ENCODE peak calls at places on chromosomes 7 and 10, in five cellular contexts. One of them, this sample, is unnamed. For H3K4me1, the result is how much of the 10 kb centered on the place peaks cover.

GRCh38 chr10:23886355-23886754 is 322.6 kb upstream of the KIAA1217 start:
- DNase-seq in astrocyte: no peak
- DNase-seq in PC-9: no peak
- DNase-seq in neural progenitor cell: peak
- DNase-seq in fibroblast of lung: no peak
- DNase-seq in this sample: no peak

GRCh38 chr7:47191876-47192291 is 390.0 kb downstream of the TNS3 start:
- DNase-seq in fibroblast of lung: no peak
- DNase-seq in neural progenitor cell: no peak
- DNase-seq in PC-9: no peak
- DNase-seq in astrocyte: no peak
- DNase-seq in this sample: no peak

GRCh38 chr7:109637428-109637827 is 1067.8 kb downstream of the DNAJB9 start:
- DNase-seq in PC-9: no peak
- DNase-seq in fibroblast of lung: no peak
- DNase-seq in neural progenitor cell: no peak
- DNase-seq in astrocyte: no peak
- DNase-seq in this sample: no peak

GRCh38 chr7:108313086-108313485 is 143.2 kb downstream of the NRCAM start:
- DNase-seq in neural progenitor cell: no peak
- DNase-seq in PC-9: no peak
- DNase-seq in fibroblast of lung: no peak
- DNase-seq in astrocyte: no peak
- DNase-seq in this sample: no peak

GRCh38 chr10:59366310-59366709 is 4.0 kb upstream of the FAM13C start:
- DNase-seq in astrocyte: no peak
- DNase-seq in fibroblast of lung: no peak
- DNase-seq in neural progenitor cell: no peak
- DNase-seq in PC-9: no peak
- DNase-seq in this sample: no peak

GRCh38 chr7:108529341-108529740 is 3.4 kb upstream of the PNPLA8 start:
- DNase-seq in PC-9: peak
- DNase-seq in astrocyte: no peak
- DNase-seq in fibroblast of lung: no peak
- DNase-seq in neural progenitor cell: peak
- DNase-seq in this sample: no peak

GRCh38 chr10:58220769-58221448 is 46.8 kb downstream of the IPMK start:
- DNase-seq in neural progenitor cell: no peak
- DNase-seq in fibroblast of lung: peak
- DNase-seq in astrocyte: peak
- DNase-seq in PC-9: no peak
- DNase-seq in this sample: peak

GRCh38 chr10:51074238-51075028 is at the start of gene PRKG1:
- DNase-seq in fibroblast of lung: peak
- DNase-seq in neural progenitor cell: peak
- DNase-seq in PC-9: peak
- DNase-seq in astrocyte: peak
- DNase-seq in this sample: peak

GRCh38 chr7:148856035-148856881 is 27.8 kb downstream of the EZH2 start:
- DNase-seq in astrocyte: no peak
- DNase-seq in fibroblast of lung: no peak
- DNase-seq in PC-9: peak
- DNase-seq in neural progenitor cell: peak
- DNase-seq in this sample: peak

GRCh38 chr7:151861881-151862280 is 15.0 kb downstream of the PRKAG2 start:
- DNase-seq in astrocyte: no peak
- DNase-seq in PC-9: no peak
- DNase-seq in fibroblast of lung: no peak
- DNase-seq in neural progenitor cell: no peak
- DNase-seq in this sample: no peak

GRCh38 chr7:100773491-100773890 is 40.1 kb downstream of the ZAN start:
- DNase-seq in neural progenitor cell: no peak
- DNase-seq in astrocyte: no peak
- DNase-seq in fibroblast of lung: no peak
- DNase-seq in PC-9: no peak
- DNase-seq in this sample: no peak

GRCh38 chr7:35261476-35262285 is 7.8 kb upstream of the TBX20 start:
- DNase-seq in astrocyte: no peak
- DNase-seq in fibroblast of lung: no peak
- DNase-seq in neural progenitor cell: peak
- DNase-seq in PC-9: no peak
- DNase-seq in this sample: no peak
- TF ChIP-seq EZH2 in astrocyte: peak
- TF ChIP-seq EZH2 in fibroblast of lung: no peak
- TF ChIP-seq EZH2 in neural progenitor cell: peak
- TF ChIP-seq EZH2 in PC-9: no peak
- TF ChIP-seq EZH2 in this sample: peak

GRCh38 chr10:103451091-103451801 is 924 bp downstream of the CALHM2 start:
- DNase-seq in neural progenitor cell: no peak
- DNase-seq in PC-9: peak
- DNase-seq in astrocyte: no peak
- DNase-seq in fibroblast of lung: peak
- DNase-seq in this sample: peak
- H3K4me1 ChIP-seq in neural progenitor cell: under half
- H3K4me1 ChIP-seq in PC-9: under half
- H3K4me1 ChIP-seq in astrocyte: under half
- H3K4me1 ChIP-seq in fibroblast of lung: under half
- H3K4me1 ChIP-seq in this sample: under half

GRCh38 chr7:115008465-115009114 is 86.7 kb downstream of the MDFIC start:
- DNase-seq in fibroblast of lung: peak
- DNase-seq in astrocyte: peak
- DNase-seq in PC-9: no peak
- DNase-seq in neural progenitor cell: no peak
- DNase-seq in this sample: no peak
- H2AFZ ChIP-seq in fibroblast of lung: peak
- H2AFZ ChIP-seq in astrocyte: no peak
- H2AFZ ChIP-seq in PC-9: no peak
- H2AFZ ChIP-seq in neural progenitor cell: no peak
- H2AFZ ChIP-seq in this sample: no peak

GRCh38 chr7:155454183-155455112 is 3.5 kb upstream of the EN2 start:
- DNase-seq in astrocyte: no peak
- DNase-seq in neural progenitor cell: peak
- DNase-seq in PC-9: no peak
- DNase-seq in fibroblast of lung: no peak
- DNase-seq in this sample: no peak

GRCh38 chr7:155455132-155455693 is 2.7 kb upstream of the EN2 start:
- DNase-seq in astrocyte: no peak
- DNase-seq in neural progenitor cell: no peak
- DNase-seq in fibroblast of lung: no peak
- DNase-seq in PC-9: no peak
- DNase-seq in this sample: no peak

GRCh38 chr7:155456517-155456771 is 1.5 kb upstream of the EN2 start:
- DNase-seq in astrocyte: no peak
- DNase-seq in PC-9: no peak
- DNase-seq in neural progenitor cell: no peak
- DNase-seq in fibroblast of lung: no peak
- DNase-seq in this sample: no peak

GRCh38 chr7:155456772-155457543 is 971 bp upstream of the EN2 start:
- DNase-seq in fibroblast of lung: peak
- DNase-seq in PC-9: no peak
- DNase-seq in astrocyte: peak
- DNase-seq in neural progenitor cell: peak
- DNase-seq in this sample: peak

GRCh38 chr7:155455776-155456516 is 2.0 kb upstream of the EN2 start:
- DNase-seq in astrocyte: no peak
- DNase-seq in PC-9: no peak
- DNase-seq in fibroblast of lung: no peak
- DNase-seq in neural progenitor cell: no peak
- DNase-seq in this sample: no peak
- TF ChIP-seq EZH2 in astrocyte: no peak
- TF ChIP-seq EZH2 in PC-9: no peak
- TF ChIP-seq EZH2 in fibroblast of lung: no peak
- TF ChIP-seq EZH2 in neural progenitor cell: no peak
- TF ChIP-seq EZH2 in this sample: peak

DNA sequence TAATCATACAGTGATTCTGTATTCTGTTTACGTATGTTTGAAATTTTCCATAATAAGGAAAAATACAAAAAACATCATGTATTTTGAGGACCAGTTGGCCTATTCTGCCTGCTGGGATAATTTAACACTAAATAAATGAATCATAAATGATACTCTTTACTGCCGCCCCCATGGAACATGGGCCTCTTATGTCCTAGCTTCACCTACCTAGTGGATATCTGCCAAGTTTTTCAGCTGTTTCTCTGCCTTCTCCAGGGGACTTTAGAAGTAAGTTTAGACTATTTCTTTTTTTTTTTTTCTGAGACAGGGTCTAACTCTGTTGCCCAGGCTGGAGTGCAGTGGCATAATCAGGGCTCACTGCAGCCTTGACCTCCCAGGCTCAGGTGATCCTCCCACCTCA is 10.4 kb downstream of the NFE2L3 start:
- DNase-seq in neural progenitor cell: no peak
- DNase-seq in PC-9: no peak
- DNase-seq in astrocyte: no peak
- DNase-seq in fibroblast of lung: no peak
- DNase-seq in this sample: no peak
- H3K4me1 ChIP-seq in neural progenitor cell: under half
- H3K4me1 ChIP-seq in PC-9: half or more
- H3K4me1 ChIP-seq in astrocyte: under half
- H3K4me1 ChIP-seq in fibroblast of lung: under half
- H3K4me1 ChIP-seq in this sample: under half

GRCh38 chr10:49398986-49399385 is 3.1 kb upstream of the DRGX start:
- DNase-seq in PC-9: no peak
- DNase-seq in astrocyte: no peak
- DNase-seq in neural progenitor cell: peak
- DNase-seq in fibroblast of lung: no peak
- DNase-seq in this sample: no peak

GRCh38 chr10:49400365-49400764 is 4.5 kb upstream of the DRGX start:
- DNase-seq in fibroblast of lung: no peak
- DNase-seq in astrocyte: no peak
- DNase-seq in neural progenitor cell: no peak
- DNase-seq in PC-9: no peak
- DNase-seq in this sample: no peak

GRCh38 chr10:49397036-49397999 is 1.4 kb upstream of the DRGX start:
- DNase-seq in fibroblast of lung: no peak
- DNase-seq in astrocyte: no peak
- DNase-seq in neural progenitor cell: peak
- DNase-seq in PC-9: no peak
- DNase-seq in this sample: no peak

GRCh38 chr10:49396666-49396999 is 744 bp upstream of the DRGX start:
- DNase-seq in fibroblast of lung: no peak
- DNase-seq in astrocyte: no peak
- DNase-seq in PC-9: no peak
- DNase-seq in neural progenitor cell: no peak
- DNase-seq in this sample: no peak

DNA sequence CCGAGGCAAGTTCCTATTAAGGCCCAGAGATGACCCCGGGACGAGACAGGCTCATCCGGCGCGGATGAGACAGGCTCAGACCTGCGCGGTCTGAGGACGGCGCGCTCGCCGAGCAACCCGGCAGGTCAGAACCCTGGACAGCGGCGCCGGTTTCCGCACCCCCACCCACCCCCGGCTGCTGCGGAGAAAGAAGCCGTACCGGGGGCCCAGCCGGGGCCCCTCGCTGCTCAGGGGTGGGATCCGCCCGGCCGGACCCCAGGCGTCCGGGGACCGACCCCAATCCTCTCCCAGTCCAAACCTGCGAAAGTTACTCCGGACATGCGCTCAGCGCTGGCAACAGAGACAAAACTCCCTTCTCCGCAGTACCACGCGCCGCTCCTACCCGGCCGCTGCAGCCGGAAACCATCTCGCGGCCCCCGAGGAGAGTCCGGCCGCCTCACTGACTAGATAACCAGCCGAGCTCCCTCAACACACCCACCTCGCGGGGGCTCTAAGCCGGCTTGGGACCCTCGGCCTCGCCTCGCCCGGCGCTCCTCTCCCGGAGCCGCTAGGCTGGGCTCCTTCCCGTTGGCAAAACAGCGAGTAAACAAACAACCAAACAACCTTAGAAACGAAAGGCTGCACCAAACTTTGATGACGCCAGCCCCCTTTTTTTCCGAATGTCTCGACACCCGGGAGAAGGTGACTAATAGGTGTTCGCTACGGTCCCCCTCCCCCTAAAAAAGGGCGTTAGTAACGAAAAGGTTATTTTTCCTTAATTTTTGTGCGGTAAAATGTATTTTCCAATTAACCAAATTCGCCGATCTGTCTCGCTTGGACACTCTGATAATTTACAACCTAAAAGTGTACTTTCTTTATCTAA is 2.3 kb upstream of the DRGX start:
- DNase-seq in neural progenitor cell: peak
- DNase-seq in PC-9: no peak
- DNase-seq in astrocyte: peak
- DNase-seq in fibroblast of lung: peak
- DNase-seq in this sample: peak
- H2AFZ ChIP-seq in neural progenitor cell: no peak
- H2AFZ ChIP-seq in PC-9: no peak
- H2AFZ ChIP-seq in astrocyte: no peak
- H2AFZ ChIP-seq in fibroblast of lung: no peak
- H2AFZ ChIP-seq in this sample: no peak

DNA sequence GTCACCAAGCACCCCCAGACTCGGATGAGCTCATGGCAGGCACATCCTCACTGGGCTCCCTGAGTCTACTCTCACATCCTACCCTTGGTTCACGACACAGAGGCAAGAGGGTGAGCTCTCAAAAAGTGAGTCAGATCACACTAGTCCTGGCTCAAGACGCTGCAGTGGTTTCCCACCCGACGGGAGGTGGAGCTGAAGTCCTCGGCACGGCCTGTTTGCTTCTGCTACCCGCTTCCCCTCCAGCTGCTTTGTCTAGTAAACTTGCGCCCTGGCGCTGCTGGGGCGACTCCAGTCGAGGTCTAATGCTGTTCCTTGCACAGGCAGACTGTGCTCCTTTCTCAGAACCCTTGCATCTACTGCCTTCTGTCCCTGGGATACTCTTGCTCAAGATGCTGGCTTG is 13.5 kb upstream of the SFMBT2 start:
- DNase-seq in neural progenitor cell: no peak
- DNase-seq in PC-9: no peak
- DNase-seq in fibroblast of lung: no peak
- DNase-seq in astrocyte: no peak
- DNase-seq in this sample: no peak
- TF ChIP-seq EZH2 in neural progenitor cell: no peak
- TF ChIP-seq EZH2 in PC-9: no peak
- TF ChIP-seq EZH2 in fibroblast of lung: no peak
- TF ChIP-seq EZH2 in astrocyte: no peak
- TF ChIP-seq EZH2 in this sample: no peak

This sample was measured in mammary epithelial cell.